ENCODE peak calls at places on chromosomes 12 and 14, in nine cellular contexts. V, K, C, A, R, B, Q, H and E are unnamed samples.

GRCh38 chr14:74563233-74563585 is 48.8 kb downstream of the LTBP2 start:
- DNase-seq in V (peak), K (no peak), C (no peak), A (no peak), R (peak), B (peak), Q (peak), H (no peak), E (no peak)

GRCh38 chr14:89237923-89238529 is 179.0 kb downstream of the FOXN3 start:
- DNase-seq in V (peak), K (no peak), C (no peak), A (no peak), R (no peak), B (no peak), Q (no peak), H (no peak), E (no peak)

GRCh38 chr12:106032141-106032925 is 106.4 kb downstream of the NUAK1 start:
- DNase-seq in V (no peak), K (no peak), C (no peak), A (no peak), R (peak), B (peak), Q (no peak), H (no peak), E (no peak)

GRCh38 chr12:90801776-90802175 is 153.2 kb downstream of the CCER1 start:
- DNase-seq in V (peak), K (no peak), C (no peak), A (no peak), R (peak), B (peak), Q (peak), H (no peak), E (no peak)

GRCh38 chr12:107163413-107163812 is 70.1 kb upstream of the CRY1 start:
- DNase-seq in V (no peak), K (no peak), C (no peak), A (no peak), R (no peak), B (no peak), Q (no peak), H (no peak), E (no peak)

GRCh38 chr12:72282721-72283120 is 10.6 kb downstream of the TRHDE start:
- DNase-seq in V (peak), K (no peak), C (no peak), A (no peak), R (no peak), B (peak), Q (no peak), H (no peak), E (no peak)

GRCh38 chr12:94340568-94340967 is 119.1 kb downstream of the CEP83 start:
- DNase-seq in V (no peak), K (no peak), C (no peak), A (no peak), R (no peak), B (no peak), Q (no peak), H (no peak), E (no peak)

GRCh38 chr14:32028599-32028998 is 48.5 kb upstream of the ARHGAP5 start:
- DNase-seq in V (peak), K (no peak), C (no peak), A (no peak), R (peak), B (no peak), Q (no peak), H (no peak), E (no peak)

GRCh38 chr12:118704517-118704916 is 276.8 kb upstream of the SRRM4 start:
- DNase-seq in V (no peak), K (no peak), C (no peak), A (no peak), R (no peak), B (no peak), Q (no peak), H (no peak), E (no peak)

GRCh38 chr14:28767239-28767850 is 758 bp downstream of the FOXG1 start:
- DNase-seq in V (no peak), K (no peak), C (no peak), A (no peak), R (no peak), B (no peak), Q (no peak), H (no peak), E (no peak)
- H3K4me3 ChIP-seq in V (no peak), K (no peak), C (no peak), A (no peak), R (peak), B (no peak), Q (peak), H (no peak), E (no peak)

DNA sequence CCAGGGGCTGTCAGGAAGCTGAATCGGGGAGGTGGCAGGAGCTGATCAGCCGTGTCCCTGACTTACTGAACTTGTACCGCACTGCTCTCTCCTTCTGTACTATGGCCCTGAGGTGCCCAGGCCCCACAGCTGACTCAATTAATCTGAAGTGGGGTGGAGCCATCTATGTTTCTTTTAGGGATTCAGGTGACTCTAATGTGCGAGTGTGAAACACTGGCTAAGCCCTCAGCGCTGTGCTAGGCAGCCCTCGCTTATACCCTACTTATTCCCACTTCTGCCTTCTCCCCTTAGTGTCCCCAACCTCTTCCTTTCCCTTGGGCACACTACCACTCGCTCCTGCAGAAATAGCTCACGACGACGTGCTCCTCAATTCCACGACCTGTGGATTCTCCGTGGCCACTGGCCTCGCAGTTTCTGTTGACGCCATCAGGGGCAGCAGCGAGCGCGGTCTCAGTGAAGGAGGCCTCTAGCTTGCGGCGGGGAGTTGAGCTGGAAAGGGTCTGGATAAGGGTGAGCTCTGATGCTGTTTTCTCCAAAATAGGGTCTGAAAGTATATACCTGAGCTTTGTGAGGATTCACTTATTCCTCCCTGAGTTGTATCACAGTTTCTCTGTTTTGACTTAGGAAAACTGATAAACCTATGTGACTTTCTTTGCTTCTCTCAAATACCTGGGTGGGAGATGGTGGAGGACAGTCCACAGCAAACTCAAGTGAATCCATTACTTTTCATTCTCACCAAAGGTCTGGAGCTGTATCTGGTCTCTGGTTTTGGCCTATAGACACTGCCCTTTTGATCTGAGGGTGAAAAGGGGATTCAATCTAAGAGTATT is 167.6 kb downstream of the SLC41A2 start:
- DNase-seq in V (peak), K (peak), C (peak), A (peak), R (no peak), B (no peak), Q (no peak), H (peak), E (no peak)
- TF ChIP-seq CTCF in V (peak), K (peak), C (peak), A (peak), R (peak), B (peak), Q (peak), H (peak), E (peak)

GRCh38 chr14:92726933-92727262 is 21.5 kb downstream of the LGMN start:
- DNase-seq in V (no peak), K (no peak), C (no peak), A (no peak), R (no peak), B (no peak), Q (no peak), H (no peak), E (no peak)

GRCh38 chr14:92726135-92726932 is 22.1 kb downstream of the LGMN start:
- DNase-seq in V (peak), K (peak), C (peak), A (peak), R (peak), B (peak), Q (no peak), H (no peak), E (peak)

GRCh38 chr14:92731622-92732021 is 16.8 kb downstream of the LGMN start:
- DNase-seq in V (no peak), K (no peak), C (no peak), A (no peak), R (no peak), B (no peak), Q (no peak), H (no peak), E (no peak)

GRCh38 chr14:92729632-92730358 is 18.6 kb downstream of the LGMN start:
- DNase-seq in V (peak), K (no peak), C (no peak), A (no peak), R (peak), B (peak), Q (no peak), H (no peak), E (no peak)

DNA sequence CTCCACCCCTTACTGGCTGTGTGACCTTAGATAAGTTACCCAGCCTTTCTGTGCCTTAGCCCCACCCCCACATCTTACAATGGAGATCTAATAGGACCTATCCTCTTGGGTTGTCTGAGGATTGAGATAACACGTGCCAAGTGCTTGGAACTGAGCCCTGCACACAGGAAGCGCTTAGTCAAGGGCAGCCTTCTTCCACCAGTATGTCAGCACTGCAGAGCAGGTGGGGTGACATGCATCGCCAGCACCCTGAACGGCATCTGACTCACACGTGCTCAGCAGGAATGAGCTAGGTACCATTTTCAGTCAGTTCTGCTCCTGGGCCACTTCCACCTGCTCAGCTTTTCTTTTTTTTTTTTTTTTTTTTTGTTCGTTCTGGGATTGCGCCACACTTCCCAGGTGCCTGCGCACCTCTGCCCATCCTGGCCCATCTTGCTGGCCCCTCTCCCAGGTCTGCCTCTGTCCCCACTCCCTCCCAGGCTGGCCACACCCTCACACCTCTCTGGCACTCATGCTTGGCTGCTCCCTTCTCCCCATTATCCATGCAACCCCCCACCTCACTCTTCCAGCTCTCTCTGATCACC is 19.6 kb downstream of the LGMN start:
- DNase-seq in V (no peak), K (no peak), C (no peak), A (peak), R (no peak), B (peak), Q (no peak), H (peak), E (no peak)
- H3K4me3 ChIP-seq in V (no peak), K (no peak), C (no peak), A (no peak), R (no peak), B (no peak), Q (no peak), H (no peak), E (no peak)

GRCh38 chr12:110015132-110015531 is 15.9 kb downstream of the ANKRD13A start:
- DNase-seq in V (no peak), K (no peak), C (no peak), A (no peak), R (no peak), B (no peak), Q (no peak), H (no peak), E (no peak)
- TF ChIP-seq CTCF in V (no peak), K (no peak), C (no peak), A (no peak), R (no peak), B (no peak), Q (no peak), H (no peak), E (no peak)

GRCh38 chr14:104221636-104222375 is 83.4 kb downstream of the KIF26A start:
- DNase-seq in V (no peak), K (no peak), C (no peak), A (peak), R (no peak), B (no peak), Q (no peak), H (no peak), E (no peak)

GRCh38 chr14:104220225-104221070 is 82.1 kb downstream of the KIF26A start:
- DNase-seq in V (no peak), K (no peak), C (no peak), A (peak), R (no peak), B (no peak), Q (no peak), H (no peak), E (no peak)

GRCh38 chr14:104221071-104221625 is 82.8 kb downstream of the KIF26A start:
- DNase-seq in V (no peak), K (no peak), C (no peak), A (peak), R (no peak), B (no peak), Q (no peak), H (no peak), E (no peak)

GRCh38 chr14:104218361-104219180 is 80.2 kb downstream of the KIF26A start:
- DNase-seq in V (no peak), K (peak), C (no peak), A (peak), R (no peak), B (no peak), Q (no peak), H (no peak), E (no peak)

GRCh38 chr14:104219731-104220224 is 81.4 kb downstream of the KIF26A start:
- DNase-seq in V (no peak), K (peak), C (no peak), A (peak), R (no peak), B (no peak), Q (no peak), H (no peak), E (no peak)
- H3K4me3 ChIP-seq in V (no peak), K (no peak), C (no peak), A (no peak), R (no peak), B (no peak), Q (no peak), H (no peak), E (no peak)